ENCODE peak calls at places on chromosomes 2 and 18, in five cellular contexts. One of them, this sample, is unnamed.

GRCh38 chr2:64768426-64769033 is 114.8 kb upstream of the SERTAD2 start:
- DNase-seq in mucosa of descending colon: no peak
- DNase-seq in NCI-H748 treated with DMSO at 0.1 percent for 48 hours: no peak
- DNase-seq in foreskin fibroblast: no peak
- DNase-seq in GM03348: no peak
- DNase-seq in this sample: no peak

GRCh38 chr2:18834341-18834740 is 245.0 kb upstream of the NT5C1B start:
- DNase-seq in NCI-H748 treated with DMSO at 0.1 percent for 48 hours: no peak
- DNase-seq in GM03348: peak; percentile 66
- DNase-seq in mucosa of descending colon: no peak
- DNase-seq in foreskin fibroblast: peak; percentile 72
- DNase-seq in this sample: no peak

GRCh38 chr18:77191241-77191751 is 58.4 kb upstream of the GALR1 start:
- DNase-seq in mucosa of descending colon: no peak
- DNase-seq in foreskin fibroblast: peak; percentile 33
- DNase-seq in NCI-H748 treated with DMSO at 0.1 percent for 48 hours: no peak
- DNase-seq in GM03348: peak; percentile 72
- DNase-seq in this sample: no peak

GRCh38 chr2:74935883-74936483 is 22.5 kb upstream of the POLE4 start:
- DNase-seq in NCI-H748 treated with DMSO at 0.1 percent for 48 hours: no peak
- DNase-seq in GM03348: no peak
- DNase-seq in mucosa of descending colon: no peak
- DNase-seq in foreskin fibroblast: no peak
- DNase-seq in this sample: no peak

GRCh38 chr2:16727256-16727655 is 61.6 kb upstream of the CYRIA start:
- DNase-seq in foreskin fibroblast: no peak
- DNase-seq in GM03348: no peak
- DNase-seq in NCI-H748 treated with DMSO at 0.1 percent for 48 hours: no peak
- DNase-seq in mucosa of descending colon: no peak
- DNase-seq in this sample: no peak

GRCh38 chr2:165793779-165794519 is at the start of gene GALNT3:
- DNase-seq in NCI-H748 treated with DMSO at 0.1 percent for 48 hours: peak; percentile 89
- DNase-seq in foreskin fibroblast: no peak
- DNase-seq in GM03348: peak; percentile 28
- DNase-seq in mucosa of descending colon: peak; percentile 97
- DNase-seq in this sample: peak; percentile 20

GRCh38 chr2:235577404-235578330 is 83.8 kb downstream of the AGAP1 start:
- DNase-seq in mucosa of descending colon: no peak
- DNase-seq in GM03348: no peak
- DNase-seq in foreskin fibroblast: peak; percentile 35
- DNase-seq in NCI-H748 treated with DMSO at 0.1 percent for 48 hours: no peak
- DNase-seq in this sample: no peak

GRCh38 chr18:39345321-39345720 is 1779.7 kb upstream of the CELF4 start:
- DNase-seq in GM03348: peak; percentile 4
- DNase-seq in mucosa of descending colon: no peak
- DNase-seq in NCI-H748 treated with DMSO at 0.1 percent for 48 hours: no peak
- DNase-seq in foreskin fibroblast: peak; percentile 4
- DNase-seq in this sample: no peak

GRCh38 chr2:71789556-71790219 is 336.3 kb downstream of the DYSF start:
- DNase-seq in mucosa of descending colon: no peak
- DNase-seq in GM03348: peak; percentile 58
- DNase-seq in NCI-H748 treated with DMSO at 0.1 percent for 48 hours: no peak
- DNase-seq in foreskin fibroblast: peak; percentile 44
- DNase-seq in this sample: no peak

GRCh38 chr2:227482638-227483340 is 10.8 kb downstream of the AGFG1 start:
- DNase-seq in mucosa of descending colon: no peak
- DNase-seq in foreskin fibroblast: no peak
- DNase-seq in GM03348: peak; percentile 65
- DNase-seq in NCI-H748 treated with DMSO at 0.1 percent for 48 hours: no peak
- DNase-seq in this sample: no peak

GRCh38 chr2:226475650-226476049 is 324.0 kb downstream of the IRS1 start:
- DNase-seq in GM03348: peak; percentile 41
- DNase-seq in mucosa of descending colon: no peak
- DNase-seq in NCI-H748 treated with DMSO at 0.1 percent for 48 hours: no peak
- DNase-seq in foreskin fibroblast: peak; percentile 49
- DNase-seq in this sample: no peak